ENCODE peak calls at places on chromosome 6, in six cellular contexts. W is transverse colon, O is tibial nerve, R is ovary, A is stomach, Y is GM12878. C is an unnamed sample.
A peak's percentile ranks its signal among the peaks of the same experiment; 100 is the strongest.

GRCh38 chr6:12116264-12116800 is 104.2 kb downstream of the HIVEP1 start:
- DNase-seq in A (no peak), W (no peak), Y (no peak), O (no peak), R (no peak), C (no peak)

GRCh38 chr6:16727996-16728395 is 33.3 kb downstream of the ATXN1 start:
- DNase-seq in O (no peak), W (no peak), A (no peak), R (no peak), Y (no peak), C (no peak)

GRCh38 chr6:46443623-46444022 is 47.6 kb downstream of the RCAN2 start:
- DNase-seq in O (no peak), R (no peak), W (no peak), Y (no peak), A (no peak), C (no peak)

GRCh38 chr6:104705916-104706442 is 153.7 kb downstream of the HACE1 start:
- DNase-seq in W (no peak), R (no peak), O (no peak), Y (no peak), A (no peak), C (no peak)

GRCh38 chr6:136593748-136594490 is 43.7 kb upstream of the MAP7 start:
- DNase-seq in A (peak; percentile 57), O (no peak), W (peak; percentile 17), Y (peak; percentile 94), R (no peak), C (no peak)

GRCh38 chr6:100202417-100203194 is 208.6 kb upstream of the MCHR2 start:
- DNase-seq in O (peak; percentile 19), A (no peak), W (no peak), Y (no peak), R (no peak), C (no peak)

GRCh38 chr6:108874470-108875160 is 26.4 kb downstream of the ARMC2 start:
- DNase-seq in Y (peak; percentile 51), W (peak; percentile 42), R (peak; percentile 51), O (peak; percentile 57), A (no peak), C (no peak)

GRCh38 chr6:30857537-30857936 is 26.8 kb upstream of the DDR1 start:
- DNase-seq in A (no peak), W (no peak), Y (peak; percentile 51), R (no peak), O (no peak), C (no peak)

GRCh38 chr6:71289039-71289801 is 609 bp downstream of the OGFRL1 start:
- DNase-seq in Y (no peak), R (no peak), W (peak; percentile 20), A (no peak), O (no peak), C (peak; percentile 65)

GRCh38 chr6:123994168-123994567 is 190.5 kb downstream of the NKAIN2 start:
- DNase-seq in R (no peak), W (no peak), Y (no peak), O (no peak), A (no peak), C (no peak)

GRCh38 chr6:107821591-107821990 is 2.5 kb downstream of the SCML4 start:
- DNase-seq in A (no peak), R (no peak), W (no peak), Y (no peak), O (no peak), C (no peak)

GRCh38 chr6:165573671-165574070 is 89.4 kb downstream of the PDE10A start:
- DNase-seq in O (peak; percentile 22), W (no peak), R (peak; percentile 45), A (peak; percentile 60), Y (no peak), C (peak; percentile 64)

GRCh38 chr6:80548496-80548895 is 442.0 kb downstream of the BCKDHB start:
- DNase-seq in Y (no peak), R (no peak), A (no peak), W (no peak), O (no peak), C (no peak)

GRCh38 chr6:157849288-157850017 is 26.4 kb downstream of the SNX9 start:
- DNase-seq in O (no peak), A (no peak), Y (no peak), R (no peak), W (no peak), C (no peak)

GRCh38 chr6:72111611-72112010 is 225.3 kb downstream of the RIMS1 start:
- DNase-seq in W (no peak), O (no peak), R (no peak), A (no peak), Y (no peak), C (no peak)

GRCh38 chr6:75759207-75759606 is 10.2 kb downstream of the MYO6 start:
- DNase-seq in A (no peak), R (no peak), W (no peak), Y (no peak), O (no peak), C (no peak)

GRCh38 chr6:89297695-89298351 is 17.3 kb downstream of the GABRR2 start:
- DNase-seq in R (peak; percentile 35), W (peak; percentile 52), A (peak; percentile 62), O (peak; percentile 37), Y (peak; percentile 80), C (no peak)

GRCh38 chr6:137832110-137832509 is 34.9 kb upstream of the TNFAIP3 start:
- DNase-seq in Y (no peak), R (no peak), O (no peak), A (no peak), W (no peak), C (no peak)

DNA sequence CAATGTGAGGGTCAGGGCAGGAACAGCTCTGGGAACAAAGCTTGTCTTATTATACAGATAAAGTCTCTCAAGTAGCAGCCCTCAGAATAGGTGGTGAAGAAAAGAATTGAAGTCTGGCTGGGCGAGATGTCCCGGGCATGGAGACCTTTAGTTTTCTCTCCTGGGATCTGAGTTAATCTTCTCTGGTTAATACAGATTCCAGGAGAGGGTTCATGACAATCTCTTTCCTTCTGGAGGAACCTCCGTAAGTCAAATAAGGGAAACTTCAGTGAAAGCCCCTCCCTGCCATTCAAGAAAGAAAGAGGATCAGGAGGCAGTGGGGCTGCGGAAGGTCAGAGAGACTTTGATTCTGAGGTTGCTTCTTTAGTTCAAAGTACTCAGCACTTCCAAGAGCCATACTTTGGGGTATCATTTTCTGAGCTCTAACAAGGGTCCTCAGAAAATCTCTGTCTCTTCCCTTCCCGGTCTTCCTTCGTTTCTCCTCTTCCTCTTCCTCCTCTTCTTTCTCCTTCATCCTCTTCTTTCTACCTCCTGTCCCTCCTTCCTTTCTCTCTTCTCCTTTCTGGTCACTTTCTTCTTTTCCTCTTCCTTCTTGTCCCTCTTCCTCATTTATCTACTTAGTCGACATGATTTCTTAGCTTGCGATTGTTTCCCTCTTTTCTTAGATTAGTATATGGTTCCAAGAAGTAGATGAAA is 4.6 kb upstream of the ZNF184 start:
- DNase-seq in W (no peak), Y (no peak), O (no peak), A (no peak), R (no peak), C (no peak)
- TF ChIP-seq EP300 in W (no peak), Y (no peak), O (no peak), A (no peak), R (no peak), C (no peak)

GRCh38 chr6:21085206-21085605 is 508.3 kb upstream of the SOX4 start:
- DNase-seq in R (no peak), W (no peak), Y (no peak), A (no peak), O (no peak), C (no peak)

GRCh38 chr6:21085643-21086042 is 507.9 kb upstream of the SOX4 start:
- DNase-seq in O (no peak), W (no peak), A (no peak), Y (no peak), R (no peak), C (no peak)

GRCh38 chr6:21091411-21091810 is 502.1 kb upstream of the SOX4 start:
- DNase-seq in Y (no peak), O (no peak), W (no peak), R (no peak), A (no peak), C (no peak)

GRCh38 chr6:21083708-21084107 is 509.8 kb upstream of the SOX4 start:
- DNase-seq in W (no peak), Y (no peak), R (no peak), O (no peak), A (no peak), C (no peak)

GRCh38 chr6:21087188-21087587 is 506.4 kb upstream of the SOX4 start:
- DNase-seq in R (no peak), Y (no peak), O (no peak), A (no peak), W (no peak), C (no peak)
- TF ChIP-seq POLR2A in R (no peak), Y (no peak), O (no peak), A (no peak), W (no peak), C (no peak)

GRCh38 chr6:36980876-36981619 is 4.9 kb downstream of the MTCH1 start:
- DNase-seq in Y (no peak), W (no peak), O (no peak), R (no peak), A (no peak), C (no peak)

GRCh38 chr6:36980129-36980528 is 5.9 kb downstream of the MTCH1 start:
- DNase-seq in O (no peak), W (no peak), R (no peak), A (no peak), Y (no peak), C (no peak)

GRCh38 chr6:36977470-36977941 is 8.5 kb downstream of the MTCH1 start:
- DNase-seq in R (no peak), Y (no peak), W (no peak), O (no peak), A (no peak), C (no peak)

GRCh38 chr6:36978687-36979086 is 7.3 kb downstream of the MTCH1 start:
- DNase-seq in O (no peak), Y (no peak), R (no peak), A (no peak), W (no peak), C (no peak)

DNA sequence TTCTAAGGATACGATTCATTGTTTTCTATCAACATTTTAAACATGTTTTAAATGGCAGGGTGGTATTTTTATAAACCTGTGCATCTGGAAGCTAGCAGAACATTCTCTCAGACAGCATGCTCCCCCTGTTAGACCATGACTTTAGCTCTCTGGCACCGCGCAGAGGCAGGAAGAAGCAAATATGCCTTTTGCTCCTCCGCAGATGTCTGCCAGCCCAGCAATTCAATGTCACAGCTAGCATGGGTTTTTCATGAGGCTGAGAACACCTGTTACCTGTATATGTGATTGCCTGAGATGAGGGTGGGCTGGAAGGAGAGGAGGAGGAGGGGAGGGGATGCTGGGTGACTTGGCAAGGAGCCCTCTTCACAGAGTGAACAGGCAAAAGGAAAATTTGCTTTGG is 6.7 kb downstream of the MTCH1 start:
- DNase-seq in R (peak; percentile 72), O (peak; percentile 60), W (peak; percentile 45), Y (no peak), A (peak; percentile 57), C (peak; percentile 87)
- H3K36me3 ChIP-seq in R (no peaks in the 10 kb centered on the region), O (peaks cover 55% of the 10 kb centered on the region), W (no peaks in the 10 kb centered on the region), Y (peaks cover 39% of the 10 kb centered on the region), A (peaks cover 49% of the 10 kb centered on the region), C (peaks cover 43% of the 10 kb centered on the region)

GRCh38 chr6:111411978-111412574 is 70.9 kb downstream of the REV3L start:
- DNase-seq in Y (peak; percentile 48), A (no peak), O (no peak), R (no peak), W (no peak), C (no peak)
- TF ChIP-seq EP300 in Y (peak; percentile 81), A (no peak), O (no peak), R (no peak), W (no peak), C (no peak)

C was measured in sigmoid colon.